ENCODE peak calls at places on chromosomes 12 and 14, in four cellular contexts. V is A549, J is fibroblast of lung, O is cardiac muscle cell. N is an unnamed sample.

GRCh38 chr12:113831016-113831415 is 135.1 kb downstream of the RBM19 start:
- DNase-seq in V (no peak), J (peak; percentile 72), O (peak; percentile 9), N (no peak)

GRCh38 chr14:93105362-93105761 is 10.4 kb downstream of the ITPK1 start:
- DNase-seq in V (no peak), J (peak; percentile 83), O (peak; percentile 85), N (no peak)

GRCh38 chr14:92848941-92849340 is 54.8 kb downstream of the GOLGA5 start:
- DNase-seq in V (no peak), J (no peak), O (no peak), N (no peak)

GRCh38 chr14:59159169-59159568 is 29.3 kb upstream of the DAAM1 start:
- DNase-seq in V (no peak), J (no peak), O (no peak), N (no peak)

GRCh38 chr14:75042040-75042439 is 9.2 kb downstream of the MLH3 start:
- DNase-seq in V (no peak), J (peak; percentile 55), O (no peak), N (no peak)

GRCh38 chr12:40106202-40106533 is 287 bp upstream of the SLC2A13 start:
- DNase-seq in V (no peak), J (no peak), O (peak; percentile 9), N (no peak)

GRCh38 chr14:100709252-100709955 is 17.3 kb upstream of the DLK1 start:
- DNase-seq in V (peak; percentile 26), J (peak; percentile 29), O (peak; percentile 57), N (no peak)

GRCh38 chr14:55015006-55015405 is 11.9 kb downstream of the WDHD1 start:
- DNase-seq in V (no peak), J (no peak), O (no peak), N (no peak)

GRCh38 chr12:30909721-30910350 is 16.7 kb upstream of the TSPAN11 start:
- DNase-seq in V (no peak), J (no peak), O (no peak), N (no peak)

GRCh38 chr12:6603095-6603567 is 4.0 kb downstream of the CHD4 start:
- DNase-seq in V (no peak), J (peak; percentile 59), O (peak; percentile 62), N (peak; percentile 90)

GRCh38 chr14:98966465-98967162 is 305.4 kb downstream of the BCL11B start:
- DNase-seq in V (no peak), J (no peak), O (no peak), N (no peak)

GRCh38 chr14:83071888-83072501 is 1538.3 kb upstream of the SEL1L start:
- DNase-seq in V (no peak), J (no peak), O (peak; percentile 8), N (no peak)

GRCh38 chr14:72730468-72730867 is 163.4 kb downstream of the DPF3 start:
- DNase-seq in V (no peak), J (no peak), O (no peak), N (no peak)

GRCh38 chr14:26598081-26598671 is 343 bp upstream of the NOVA1 start:
- DNase-seq in V (peak; percentile 57), J (peak; percentile 87), O (peak; percentile 97), N (peak; percentile 83)

GRCh38 chr12:79692249-79692619 is 1.5 kb upstream of the PAWR start:
- DNase-seq in V (no peak), J (no peak), O (no peak), N (no peak)

GRCh38 chr12:25482637-25483036 is 70.4 kb downstream of the LMNTD1 start:
- DNase-seq in V (no peak), J (no peak), O (peak; percentile 7), N (no peak)

GRCh38 chr12:25496098-25496587 is 56.9 kb downstream of the LMNTD1 start:
- DNase-seq in V (no peak), J (peak; percentile 68), O (peak; percentile 20), N (no peak)

GRCh38 chr12:50101663-50102062 is 2.1 kb upstream of the GPD1 start:
- DNase-seq in V (peak; percentile 65), J (peak; percentile 56), O (peak; percentile 63), N (peak; percentile 40)

GRCh38 chr12:130429656-130430505 is 92.2 kb downstream of the PIWIL1 start:
- DNase-seq in V (no peak), J (no peak), O (no peak), N (peak; percentile 69)

GRCh38 chr12:52267699-52268098 is 6.7 kb upstream of the KRT86 start:
- DNase-seq in V (no peak), J (no peak), O (no peak), N (no peak)

GRCh38 chr12:110622582-110622981 is 8.7 kb downstream of the TCTN1 start:
- DNase-seq in V (no peak), J (no peak), O (no peak), N (no peak)

GRCh38 chr12:51217133-51217967 is 512 bp downstream of the POU6F1 start:
- DNase-seq in V (peak; percentile 79), J (peak; percentile 15), O (peak; percentile 17), N (peak; percentile 72)

GRCh38 chr14:88562532-88562830 is 356 bp upstream of the ZC3H14 start:
- DNase-seq in V (no peak), J (no peak), O (no peak), N (no peak)

GRCh38 chr14:88559852-88560251 is 3.0 kb upstream of the ZC3H14 start:
- DNase-seq in V (no peak), J (peak; percentile 57), O (peak; percentile 69), N (no peak)

GRCh38 chr14:88565427-88565826 is 2.6 kb downstream of the ZC3H14 start:
- DNase-seq in V (no peak), J (no peak), O (no peak), N (no peak)

GRCh38 chr14:88563845-88564244 is 1.0 kb downstream of the ZC3H14 start:
- DNase-seq in V (no peak), J (no peak), O (no peak), N (no peak)

DNA sequence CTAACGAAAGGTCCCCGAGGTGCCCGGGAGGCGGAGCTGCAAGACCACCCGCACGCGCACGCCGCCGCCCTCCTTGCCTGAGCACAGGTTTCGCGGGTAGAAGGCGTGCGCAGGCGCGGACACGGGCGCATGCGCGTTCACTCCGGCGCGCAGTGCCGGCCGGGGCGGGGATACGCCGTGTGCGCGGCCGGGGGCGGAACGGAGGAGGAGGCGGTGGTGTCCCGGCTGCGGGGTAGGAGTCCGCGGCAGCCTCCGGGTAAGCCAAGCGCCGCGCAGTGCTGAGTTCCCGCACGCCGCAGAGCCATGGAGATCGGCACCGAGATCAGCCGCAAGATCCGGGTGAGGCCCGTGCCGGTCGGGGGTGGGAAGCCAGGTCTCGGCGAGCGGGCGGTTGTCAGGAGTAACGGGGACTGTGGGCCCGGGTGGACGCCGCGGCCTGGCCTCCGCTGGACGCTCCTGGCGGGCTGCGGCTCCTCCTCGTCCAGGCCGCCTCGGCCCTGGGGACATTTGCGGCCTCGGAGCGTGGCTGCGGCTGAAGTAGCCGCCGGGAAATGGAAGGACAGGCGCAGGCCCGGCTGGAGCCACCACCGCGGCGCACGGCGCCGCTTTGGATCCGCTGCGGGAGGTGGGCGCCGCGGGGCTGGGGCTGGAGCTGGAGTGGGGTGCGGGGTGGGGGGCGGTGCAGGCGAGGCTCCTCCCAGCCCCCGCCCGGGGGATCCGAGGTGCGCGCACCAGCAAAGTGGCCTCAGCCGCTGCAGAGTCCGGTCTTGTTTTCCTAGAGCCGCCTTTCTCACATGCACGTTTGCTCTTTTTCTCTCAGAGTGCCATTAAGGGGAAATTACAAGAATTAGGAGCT is at the start of gene ZC3H14:
- DNase-seq in V (peak; percentile 82), J (peak; percentile 80), O (peak; percentile 93), N (peak; percentile 89)
- TF ChIP-seq CTCF in V (no peak), J (no peak), O (no peak), N (peak; percentile 12)

GRCh38 chr14:95174184-95174804 is 17.0 kb upstream of the DICER1 start:
- DNase-seq in V (no peak), J (no peak), O (peak; percentile 41), N (no peak)
- TF ChIP-seq CTCF in V (peak; percentile 37), J (no peak), O (peak; percentile 34), N (no peak)

GRCh38 chr14:104749958-104750529 is 2.9 kb upstream of the SIVA1 start:
- DNase-seq in V (no peak), J (no peak), O (no peak), N (no peak)
- TF ChIP-seq CTCF in V (no peak), J (no peak), O (no peak), N (no peak)

DNA sequence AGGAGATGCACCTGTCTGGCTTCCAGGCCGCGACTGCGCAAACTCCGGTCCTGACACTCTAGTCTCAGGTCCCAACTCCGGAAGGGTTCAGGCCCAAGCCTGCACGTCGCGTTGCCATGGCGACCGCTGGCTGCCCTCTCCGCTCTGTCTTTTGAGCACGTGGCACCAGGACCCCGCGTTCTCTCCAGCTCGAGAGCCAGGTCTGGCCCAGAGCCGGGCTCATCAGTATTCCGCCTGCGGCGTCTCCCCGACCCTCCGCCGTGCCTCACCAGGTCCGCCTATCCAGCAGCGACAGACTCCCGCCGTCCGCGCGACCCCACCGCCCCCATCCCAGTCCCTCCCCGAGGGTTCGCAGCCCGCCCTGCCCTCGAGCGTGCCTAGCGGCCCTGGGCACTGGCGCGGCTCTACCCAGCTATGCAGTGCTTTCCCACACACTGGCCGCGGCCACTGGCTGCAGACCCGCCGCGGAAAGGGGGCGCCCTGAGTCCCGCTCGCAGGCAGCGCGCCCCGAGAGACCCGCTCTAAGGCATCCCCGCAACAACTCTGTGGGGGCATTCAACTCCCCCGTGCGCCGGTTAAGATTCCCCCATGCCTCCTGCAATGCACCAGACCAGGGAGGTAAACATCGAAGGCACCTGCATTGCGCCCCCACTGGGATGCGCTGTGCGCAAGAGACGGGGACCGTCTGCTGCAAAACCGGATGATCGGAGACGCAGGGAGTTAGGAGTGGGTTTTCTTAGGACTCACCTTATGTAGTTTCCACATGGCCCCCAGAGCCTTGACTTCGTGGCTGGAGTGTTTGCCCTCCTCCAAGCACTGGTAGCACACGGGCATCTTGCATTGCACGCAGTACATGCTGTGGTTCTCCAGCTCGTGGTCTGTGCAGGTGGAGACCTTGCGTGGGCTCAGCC is 1.3 kb downstream of the TRIM9 start:
- DNase-seq in V (peak; percentile 76), J (peak; percentile 20), O (peak; percentile 21), N (peak; percentile 79)
- TF ChIP-seq CTCF in V (peak; percentile 77), J (no peak), O (peak; percentile 38), N (peak; percentile 81)

N was measured in WERI-Rb-1.